ENCODE peak calls at places on chromosomes 5 and 9, in ten cellular contexts. V is astrocyte of the spinal cord; H is adrenal gland; C is CD8-positive, alpha-beta memory T cell; P is brain microvascular endothelial cell; B is astrocyte of the cerebellum; N is naive thymus-derived CD4-positive, alpha-beta T cell; I is fibroblast of lung; G is mesendoderm; S is SJSA1. T is an unnamed sample.

GRCh38 chr5:81303563-81303962 is 2.2 kb downstream of the ZCCHC9 start:
- DNase-seq in V (peak), H (no peak), C (no peak), P (peak), B (peak), N (no peak), I (peak), G (no peak), S (peak), T (no peak)

GRCh38 chr9:76313771-76314170 is 80.5 kb downstream of the RFK start:
- DNase-seq in V (no peak), H (no peak), C (no peak), P (no peak), B (no peak), N (no peak), I (no peak), G (no peak), S (no peak), T (no peak)

GRCh38 chr9:15915711-15916110 is 362.9 kb downstream of the CCDC171 start:
- DNase-seq in V (peak), H (no peak), C (no peak), P (no peak), B (no peak), N (no peak), I (peak), G (peak), S (no peak), T (no peak)

GRCh38 chr5:10994088-10994986 is 233.3 kb upstream of the DAP start:
- DNase-seq in V (no peak), H (no peak), C (no peak), P (no peak), B (no peak), N (no peak), I (no peak), G (peak), S (no peak), T (no peak)

GRCh38 chr5:85049020-85049419 is 664.3 kb upstream of the EDIL3 start:
- DNase-seq in V (peak), H (no peak), C (no peak), P (peak), B (peak), N (no peak), I (peak), G (peak), S (peak), T (peak)

GRCh38 chr5:179411161-179411841 is 66.0 kb upstream of the ADAMTS2 start:
- DNase-seq in V (no peak), H (no peak), C (no peak), P (no peak), B (no peak), N (no peak), I (no peak), G (no peak), S (no peak), T (no peak)

GRCh38 chr5:177271113-177271512 is 32.4 kb downstream of the RAB24 start:
- DNase-seq in V (no peak), H (no peak), C (no peak), P (peak), B (no peak), N (no peak), I (no peak), G (no peak), S (no peak), T (no peak)

GRCh38 chr9:121700165-121700830 is 48.9 kb downstream of the DAB2IP start:
- DNase-seq in V (peak), H (peak), C (no peak), P (peak), B (no peak), N (no peak), I (peak), G (peak), S (peak), T (no peak)

GRCh38 chr5:149860801-149861322 is 83.7 kb downstream of the PDE6A start:
- DNase-seq in V (peak), H (no peak), C (no peak), P (no peak), B (peak), N (no peak), I (no peak), G (peak), S (peak), T (no peak)

GRCh38 chr5:154038241-154038603 is 488 bp downstream of the FAM114A2 start:
- DNase-seq in V (peak), H (no peak), C (peak), P (peak), B (no peak), N (no peak), I (no peak), G (no peak), S (no peak), T (no peak)

GRCh38 chr9:131804826-131805225 is 65.0 kb upstream of the RAPGEF1 start:
- DNase-seq in V (no peak), H (no peak), C (no peak), P (no peak), B (no peak), N (no peak), I (no peak), G (no peak), S (no peak), T (no peak)

GRCh38 chr9:8857330-8858249 is 1058.0 kb upstream of the DMAC1 start:
- DNase-seq in V (peak), H (peak), C (no peak), P (no peak), B (no peak), N (no peak), I (peak), G (peak), S (no peak), T (no peak)

GRCh38 chr5:71782771-71783770 is 64.0 kb downstream of the CARTPT start:
- DNase-seq in V (peak), H (peak), C (no peak), P (peak), B (peak), N (no peak), I (peak), G (peak), S (peak), T (no peak)

GRCh38 chr9:72300884-72301283 is 64.1 kb downstream of the ZFAND5 start:
- DNase-seq in V (no peak), H (no peak), C (no peak), P (no peak), B (no peak), N (no peak), I (no peak), G (no peak), S (no peak), T (no peak)

GRCh38 chr9:130935660-130936271 is 3.3 kb downstream of the FIBCD1 start:
- DNase-seq in V (no peak), H (no peak), C (no peak), P (no peak), B (no peak), N (no peak), I (peak), G (no peak), S (no peak), T (no peak)

GRCh38 chr5:81904861-81905260 is 67.0 kb upstream of the ATG10 start:
- DNase-seq in V (no peak), H (no peak), C (no peak), P (no peak), B (no peak), N (no peak), I (no peak), G (peak), S (peak), T (no peak)

GRCh38 chr5:173001229-173001841 is 17.8 kb downstream of the ATP6V0E1 start:
- DNase-seq in V (no peak), H (no peak), C (peak), P (no peak), B (no peak), N (no peak), I (no peak), G (no peak), S (no peak), T (no peak)

GRCh38 chr9:137743695-137744094 is 124.9 kb downstream of the EHMT1 start:
- DNase-seq in V (no peak), H (no peak), C (no peak), P (no peak), B (no peak), N (no peak), I (no peak), G (no peak), S (no peak), T (no peak)

GRCh38 chr5:179405426-179406030 is 60.3 kb upstream of the ADAMTS2 start:
- DNase-seq in V (no peak), H (no peak), C (no peak), P (no peak), B (no peak), N (no peak), I (no peak), G (no peak), S (no peak), T (no peak)

GRCh38 chr9:132511191-132511999 is 71.0 kb upstream of the BARHL1 start:
- DNase-seq in V (no peak), H (no peak), C (no peak), P (no peak), B (no peak), N (no peak), I (no peak), G (no peak), S (no peak), T (no peak)

GRCh38 chr9:69130456-69131441 is 43.3 kb upstream of the TJP2 start:
- DNase-seq in V (peak), H (peak), C (no peak), P (peak), B (peak), N (no peak), I (peak), G (no peak), S (no peak), T (peak)

GRCh38 chr5:92922231-92922967 is 658.6 kb downstream of the NR2F1-AS1 start:
- DNase-seq in V (peak), H (no peak), C (no peak), P (no peak), B (peak), N (no peak), I (no peak), G (peak), S (no peak), T (no peak)

GRCh38 chr5:75886706-75887105 is 169.5 kb upstream of the POC5 start:
- DNase-seq in V (peak), H (no peak), C (no peak), P (no peak), B (no peak), N (no peak), I (no peak), G (no peak), S (no peak), T (no peak)

GRCh38 chr5:65796269-65796668 is 74.3 kb downstream of the NLN start:
- DNase-seq in V (no peak), H (no peak), C (no peak), P (no peak), B (no peak), N (no peak), I (no peak), G (no peak), S (no peak), T (no peak)

GRCh38 chr5:77778398-77778797 is 2.3 kb upstream of the TBCA start:
- DNase-seq in V (no peak), H (no peak), C (no peak), P (no peak), B (no peak), N (no peak), I (no peak), G (no peak), S (no peak), T (no peak)

GRCh38 chr5:139651863-139652787 is 4.0 kb downstream of the CXXC5 start:
- DNase-seq in V (peak), H (peak), C (peak), P (peak), B (peak), N (no peak), I (peak), G (no peak), S (peak), T (no peak)

GRCh38 chr5:108681079-108681921 is 66.4 kb upstream of the FER start:
- DNase-seq in V (peak), H (peak), C (no peak), P (peak), B (peak), N (no peak), I (peak), G (peak), S (peak), T (peak)

GRCh38 chr5:177132504-177133118 is 962 bp upstream of the NSD1 start:
- DNase-seq in V (no peak), H (no peak), C (peak), P (no peak), B (no peak), N (no peak), I (peak), G (peak), S (no peak), T (no peak)

GRCh38 chr9:128061305-128061704 is 5.8 kb downstream of the NAIF1 start:
- DNase-seq in V (no peak), H (no peak), C (no peak), P (no peak), B (no peak), N (no peak), I (no peak), G (no peak), S (no peak), T (no peak)

GRCh38 chr9:36030871-36031270 is 5.8 kb upstream of the RECK start:
- DNase-seq in V (no peak), H (no peak), C (no peak), P (no peak), B (no peak), N (no peak), I (peak), G (no peak), S (no peak), T (no peak)

GRCh38 chr9:82167296-82167695 is 178.7 kb downstream of the SPATA31D1 start:
- DNase-seq in V (no peak), H (no peak), C (no peak), P (no peak), B (no peak), N (no peak), I (no peak), G (no peak), S (no peak), T (no peak)

GRCh38 chr9:29625292-29625731 is 2052.0 kb upstream of the C9orf72 start:
- DNase-seq in V (peak), H (no peak), C (no peak), P (no peak), B (no peak), N (no peak), I (peak), G (peak), S (no peak), T (peak)

GRCh38 chr5:38134750-38135330 is 123.5 kb upstream of the EGFLAM start:
- DNase-seq in V (no peak), H (no peak), C (no peak), P (no peak), B (no peak), N (no peak), I (no peak), G (no peak), S (no peak), T (no peak)

GRCh38 chr5:149140197-149141002 is 893 bp upstream of the ABLIM3 start:
- DNase-seq in V (no peak), H (no peak), C (no peak), P (no peak), B (no peak), N (no peak), I (no peak), G (no peak), S (peak), T (no peak)

GRCh38 chr5:159170021-159170420 is 39.3 kb downstream of the RNF145 start:
- DNase-seq in V (no peak), H (no peak), C (no peak), P (no peak), B (no peak), N (no peak), I (no peak), G (no peak), S (no peak), T (no peak)

GRCh38 chr9:84166828-84167400 is 173.6 kb downstream of the SLC28A3 start:
- DNase-seq in V (no peak), H (no peak), C (no peak), P (no peak), B (no peak), N (no peak), I (no peak), G (no peak), S (no peak), T (no peak)

GRCh38 chr9:21812945-21813568 is 10.6 kb downstream of the MTAP start:
- DNase-seq in V (peak), H (peak), C (peak), P (peak), B (peak), N (peak), I (peak), G (peak), S (peak), T (no peak)

GRCh38 chr9:133709716-133710571 is 28.2 kb downstream of the SARDH start:
- DNase-seq in V (no peak), H (no peak), C (no peak), P (no peak), B (no peak), N (no peak), I (no peak), G (no peak), S (no peak), T (no peak)

GRCh38 chr9:137487454-137488329 is 28.6 kb upstream of the NSMF start:
- DNase-seq in V (no peak), H (no peak), C (no peak), P (no peak), B (no peak), N (no peak), I (peak), G (no peak), S (no peak), T (no peak)

GRCh38 chr9:78614892-78615291 is 318.0 kb downstream of the PSAT1 start:
- DNase-seq in V (no peak), H (no peak), C (no peak), P (no peak), B (no peak), N (no peak), I (peak), G (no peak), S (no peak), T (no peak)

GRCh38 chr5:132763369-132764036 is 13.5 kb downstream of the SEPTIN8 start:
- DNase-seq in V (no peak), H (no peak), C (no peak), P (no peak), B (no peak), N (no peak), I (no peak), G (no peak), S (no peak), T (no peak)
- H3K4me3 ChIP-seq in V (no peak), H (no peak), C (no peak), P (no peak), B (no peak), N (no peak), I (no peak), G (no peak), S (no peak), T (no peak)

DNA sequence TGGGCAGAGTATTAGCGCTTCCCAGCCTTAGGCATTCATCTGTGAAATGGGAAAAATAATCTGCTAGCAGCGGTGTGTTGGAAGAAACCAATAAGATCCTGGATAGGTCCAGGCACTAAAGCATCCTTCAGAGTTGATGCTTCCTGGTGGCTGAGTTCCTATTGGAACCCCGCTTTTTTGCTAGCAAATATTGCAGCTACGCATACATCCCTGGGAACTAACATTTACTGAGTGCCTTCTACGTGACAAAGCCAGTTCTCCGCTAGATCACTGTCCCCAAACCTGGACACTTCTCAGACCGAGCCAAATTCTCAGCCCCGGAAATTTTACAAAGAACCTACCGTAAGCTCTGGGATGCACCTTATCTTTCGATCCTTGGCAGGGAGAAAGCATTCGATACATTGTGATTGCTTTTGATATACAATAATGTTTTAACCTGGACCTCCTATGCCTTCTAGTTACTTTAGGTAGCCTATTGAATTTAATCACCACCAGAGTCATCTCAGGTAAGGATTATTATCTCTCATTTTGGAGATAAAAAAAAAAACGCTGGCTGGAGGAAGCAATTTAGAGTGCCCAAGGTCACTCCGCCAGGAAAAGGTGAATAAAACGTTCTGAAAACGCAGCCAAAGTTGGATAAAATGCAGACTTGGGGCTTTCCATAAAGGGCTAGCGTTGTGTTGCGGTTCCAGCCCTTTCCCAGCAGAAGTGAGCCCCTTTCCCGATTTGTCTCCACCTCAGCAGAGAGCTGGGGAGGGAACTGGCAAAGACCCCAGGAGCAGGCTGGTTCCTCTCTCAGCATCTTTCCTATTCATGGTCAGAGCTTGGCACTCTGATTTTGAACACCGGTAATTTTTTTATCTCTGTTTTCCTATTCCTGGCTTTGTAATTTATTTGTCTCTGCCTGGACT is 2.6 kb upstream of the MSX2 start:
- DNase-seq in V (no peak), H (no peak), C (no peak), P (no peak), B (no peak), N (no peak), I (no peak), G (peak), S (no peak), T (no peak)
- H3K4me3 ChIP-seq in V (no peak), H (no peak), C (no peak), P (no peak), B (peak), N (no peak), I (no peak), G (peak), S (no peak), T (no peak)

GRCh38 chr5:98364549-98364948 is 408.9 kb upstream of the RGMB start:
- DNase-seq in V (no peak), H (no peak), C (no peak), P (no peak), B (no peak), N (no peak), I (no peak), G (no peak), S (no peak), T (no peak)

GRCh38 chr5:98360548-98360947 is 412.9 kb upstream of the RGMB start:
- DNase-seq in V (no peak), H (no peak), C (no peak), P (no peak), B (no peak), N (no peak), I (no peak), G (no peak), S (no peak), T (no peak)

GRCh38 chr5:98368141-98368540 is 405.3 kb upstream of the RGMB start:
- DNase-seq in V (no peak), H (no peak), C (no peak), P (no peak), B (no peak), N (no peak), I (no peak), G (no peak), S (no peak), T (no peak)

GRCh38 chr5:98365126-98365525 is 408.3 kb upstream of the RGMB start:
- DNase-seq in V (no peak), H (no peak), C (no peak), P (no peak), B (no peak), N (no peak), I (peak), G (no peak), S (no peak), T (no peak)
- H3K4me3 ChIP-seq in V (no peak), H (no peak), C (no peak), P (no peak), B (no peak), N (no peak), I (no peak), G (no peak), S (no peak), T (no peak)

GRCh38 chr5:8577792-8578191 is 708.8 kb downstream of the MTRR start:
- DNase-seq in V (no peak), H (no peak), C (no peak), P (no peak), B (no peak), N (no peak), I (peak), G (no peak), S (no peak), T (no peak)
- H3K4me3 ChIP-seq in V (no peak), H (no peak), C (no peak), P (no peak), B (no peak), N (no peak), I (no peak), G (no peak), S (no peak), T (no peak)

GRCh38 chr9:91949946-91950664 is at the start of gene ROR2:
- DNase-seq in V (peak), H (peak), C (peak), P (no peak), B (no peak), N (peak), I (peak), G (peak), S (peak), T (no peak)

GRCh38 chr9:91958179-91958578 is 8.2 kb upstream of the ROR2 start:
- DNase-seq in V (no peak), H (no peak), C (no peak), P (no peak), B (no peak), N (no peak), I (no peak), G (no peak), S (no peak), T (no peak)

GRCh38 chr9:91953723-91954122 is 3.7 kb upstream of the ROR2 start:
- DNase-seq in V (no peak), H (no peak), C (no peak), P (no peak), B (no peak), N (no peak), I (no peak), G (peak), S (no peak), T (no peak)

GRCh38 chr9:91951944-91952520 is 2.0 kb upstream of the ROR2 start:
- DNase-seq in V (no peak), H (no peak), C (no peak), P (no peak), B (no peak), N (no peak), I (peak), G (no peak), S (no peak), T (no peak)

GRCh38 chr9:91954841-91955471 is 4.9 kb upstream of the ROR2 start:
- DNase-seq in V (peak), H (peak), C (no peak), P (peak), B (peak), N (no peak), I (peak), G (peak), S (peak), T (peak)
- H3K4me3 ChIP-seq in V (peak), H (no peak), C (no peak), P (peak), B (peak), N (no peak), I (peak), G (no peak), S (no peak), T (peak)

T was measured in AG04449.